ENCODE peak calls at places on chromosomes 5 and 9, in six cellular contexts. K is SK-N-SH, W is HepG2, A is RWPE1, H is body of pancreas, M is PC-3. O is an unnamed sample.

GRCh38 chr5:172801184-172801671 is 30.2 kb upstream of the DUSP1 start:
- DNase-seq in M (peak), A (peak), K (no peak), H (no peak), W (peak), O (peak)

GRCh38 chr9:137066096-137066861 is 4.1 kb downstream of the SAPCD2 start:
- DNase-seq in A (no peak), K (no peak), M (no peak), W (no peak), H (no peak), O (peak)

GRCh38 chr9:12699529-12699928 is 6.3 kb downstream of the TYRP1 start:
- DNase-seq in A (no peak), M (peak), W (no peak), K (no peak), H (no peak), O (no peak)

GRCh38 chr5:136058031-136058971 is 29.5 kb downstream of the TGFBI start:
- DNase-seq in M (peak), K (no peak), W (peak), H (peak), A (peak), O (peak)

GRCh38 chr5:136191304-136192014 is 1.5 kb downstream of the SMIM32 start:
- DNase-seq in W (no peak), M (no peak), A (peak), K (peak), H (no peak), O (peak)

GRCh38 chr9:71744754-71745521 is 23.4 kb downstream of the CEMIP2 start:
- DNase-seq in M (no peak), A (no peak), H (no peak), W (no peak), K (no peak), O (no peak)

GRCh38 chr9:28801144-28801799 is 1228.0 kb upstream of the C9orf72 start:
- DNase-seq in A (peak), M (peak), W (no peak), K (no peak), H (no peak), O (no peak)

GRCh38 chr5:52449506-52449905 is 338.2 kb upstream of the ITGA1 start:
- DNase-seq in M (no peak), K (no peak), A (no peak), W (no peak), H (no peak), O (no peak)

GRCh38 chr5:169350759-169351240 is 49.9 kb upstream of the SLIT3 start:
- DNase-seq in W (no peak), H (no peak), K (peak), A (peak), M (peak), O (peak)

GRCh38 chr5:53890490-53890889 is 330.1 kb downstream of the NDUFS4 start:
- DNase-seq in M (no peak), K (no peak), W (no peak), A (no peak), H (no peak), O (no peak)

GRCh38 chr9:36665921-36666429 is 93.3 kb downstream of the MELK start:
- DNase-seq in M (no peak), W (no peak), H (no peak), A (no peak), K (no peak), O (no peak)

GRCh38 chr5:99334936-99335335 is 406.1 kb upstream of the CHD1 start:
- DNase-seq in H (no peak), W (no peak), K (no peak), M (no peak), A (no peak), O (no peak)

GRCh38 chr5:154573011-154573410 is 95.0 kb upstream of the HAND1 start:
- DNase-seq in W (no peak), M (no peak), H (no peak), K (no peak), A (no peak), O (no peak)

GRCh38 chr9:125747053-125747764 is at the start of gene PBX3:
- DNase-seq in H (peak), W (no peak), M (peak), A (peak), K (peak), O (peak)

GRCh38 chr9:113649054-113649453 is 185.5 kb downstream of the RGS3 start:
- DNase-seq in K (peak), W (no peak), M (no peak), H (peak), A (no peak), O (peak)

GRCh38 chr9:90842984-90843383 is 41.4 kb downstream of the SYK start:
- DNase-seq in M (no peak), K (no peak), H (no peak), A (no peak), W (no peak), O (no peak)

GRCh38 chr5:95543017-95543705 is 11.6 kb downstream of the SKIC3 start:
- DNase-seq in K (no peak), M (no peak), W (no peak), A (no peak), H (no peak), O (no peak)

GRCh38 chr9:12785251-12785880 is 10.5 kb downstream of the LURAP1L start:
- DNase-seq in W (no peak), A (no peak), K (no peak), M (peak), H (peak), O (no peak)

GRCh38 chr9:89295400-89295799 is 15.6 kb upstream of the CKS2 start:
- DNase-seq in K (no peak), W (no peak), H (no peak), A (no peak), M (no peak), O (no peak)

GRCh38 chr5:35242695-35243258 is 12.5 kb upstream of the PRLR start:
- DNase-seq in H (no peak), K (no peak), A (no peak), W (no peak), M (no peak), O (peak)

GRCh38 chr9:36064448-36065037 is 27.8 kb downstream of the RECK start:
- DNase-seq in H (no peak), M (no peak), W (no peak), K (no peak), A (no peak), O (peak)

GRCh38 chr5:15695171-15695676 is 195.2 kb downstream of the FBXL7 start:
- DNase-seq in M (no peak), W (no peak), H (no peak), K (no peak), A (no peak), O (peak)

GRCh38 chr9:91740713-91741112 is 209.3 kb downstream of the ROR2 start:
- DNase-seq in W (no peak), A (no peak), H (no peak), M (peak), K (no peak), O (peak)

GRCh38 chr5:145157841-145158240 is 677.3 kb downstream of the PRELID2 start:
- DNase-seq in W (no peak), H (no peak), M (no peak), K (no peak), A (no peak), O (no peak)

GRCh38 chr9:115133649-115134048 is 15.7 kb upstream of the TNC start:
- DNase-seq in W (no peak), M (no peak), H (no peak), K (no peak), A (no peak), O (peak)

GRCh38 chr9:125437771-125438221 is 176.2 kb downstream of the GAPVD1 start:
- DNase-seq in A (no peak), W (no peak), H (no peak), K (no peak), M (no peak), O (peak)

GRCh38 chr5:74885170-74885569 is 19.0 kb upstream of the FAM169A start:
- DNase-seq in A (no peak), H (no peak), K (no peak), W (peak), M (no peak), O (no peak)

GRCh38 chr5:537098-537497 is 12.8 kb upstream of the SLC9A3 start:
- DNase-seq in W (no peak), M (no peak), A (no peak), H (no peak), K (no peak), O (no peak)

GRCh38 chr9:136693490-136694162 is 6.4 kb upstream of the AGPAT2 start:
- DNase-seq in H (peak), K (no peak), W (peak), M (peak), A (peak), O (no peak)

GRCh38 chr9:7782390-7783120 is 17.0 kb downstream of the DMAC1 start:
- DNase-seq in H (no peak), A (no peak), W (no peak), M (no peak), K (no peak), O (no peak)

GRCh38 chr5:27532305-27532704 is 493.9 kb upstream of the CDH9 start:
- DNase-seq in H (no peak), W (no peak), M (no peak), A (no peak), K (no peak), O (no peak)

GRCh38 chr9:70924905-70925547 is 196.4 kb downstream of the TRPM3 start:
- DNase-seq in A (peak), M (peak), H (peak), W (peak), K (peak), O (peak)

GRCh38 chr9:93576296-93577044 is at the start of gene PHF2:
- DNase-seq in M (no peak), K (peak), W (no peak), H (no peak), A (peak), O (peak)

GRCh38 chr9:93575706-93576295 is 583 bp upstream of the PHF2 start:
- DNase-seq in W (no peak), A (peak), H (peak), K (peak), M (no peak), O (peak)

GRCh38 chr9:93578844-93579243 is 2.5 kb downstream of the PHF2 start:
- DNase-seq in H (no peak), K (no peak), A (no peak), M (no peak), W (no peak), O (no peak)

GRCh38 chr9:93577940-93578682 is 1.7 kb downstream of the PHF2 start:
- DNase-seq in H (no peak), K (no peak), M (no peak), A (no peak), W (no peak), O (peak)

GRCh38 chr9:93577045-93577939 is 908 bp downstream of the PHF2 start:
- DNase-seq in M (peak), K (peak), A (peak), H (no peak), W (no peak), O (peak)
- H3K27ac ChIP-seq in M (no peak), K (no peak), A (peak), H (peak), W (no peak), O (no peak)

GRCh38 chr9:132733133-132733815 is 63.0 kb downstream of the GTF3C4 start:
- DNase-seq in H (no peak), W (no peak), A (no peak), K (no peak), M (no peak), O (no peak)
- H3K27ac ChIP-seq in H (no peak), W (no peak), A (no peak), K (no peak), M (no peak), O (no peak)

GRCh38 chr5:82918311-82919031 is 158.7 kb downstream of the TMEM167A start:
- DNase-seq in A (no peak), M (no peak), K (no peak), H (no peak), W (no peak), O (peak)

GRCh38 chr5:82917584-82917983 is 159.6 kb downstream of the TMEM167A start:
- DNase-seq in H (no peak), A (no peak), K (no peak), W (no peak), M (no peak), O (no peak)

GRCh38 chr5:82924241-82924989 is 152.8 kb downstream of the TMEM167A start:
- DNase-seq in A (no peak), M (peak), K (no peak), W (peak), H (no peak), O (peak)

GRCh38 chr5:82924990-82925385 is 152.2 kb downstream of the TMEM167A start:
- DNase-seq in M (peak), A (no peak), K (no peak), W (no peak), H (no peak), O (peak)

DNA sequence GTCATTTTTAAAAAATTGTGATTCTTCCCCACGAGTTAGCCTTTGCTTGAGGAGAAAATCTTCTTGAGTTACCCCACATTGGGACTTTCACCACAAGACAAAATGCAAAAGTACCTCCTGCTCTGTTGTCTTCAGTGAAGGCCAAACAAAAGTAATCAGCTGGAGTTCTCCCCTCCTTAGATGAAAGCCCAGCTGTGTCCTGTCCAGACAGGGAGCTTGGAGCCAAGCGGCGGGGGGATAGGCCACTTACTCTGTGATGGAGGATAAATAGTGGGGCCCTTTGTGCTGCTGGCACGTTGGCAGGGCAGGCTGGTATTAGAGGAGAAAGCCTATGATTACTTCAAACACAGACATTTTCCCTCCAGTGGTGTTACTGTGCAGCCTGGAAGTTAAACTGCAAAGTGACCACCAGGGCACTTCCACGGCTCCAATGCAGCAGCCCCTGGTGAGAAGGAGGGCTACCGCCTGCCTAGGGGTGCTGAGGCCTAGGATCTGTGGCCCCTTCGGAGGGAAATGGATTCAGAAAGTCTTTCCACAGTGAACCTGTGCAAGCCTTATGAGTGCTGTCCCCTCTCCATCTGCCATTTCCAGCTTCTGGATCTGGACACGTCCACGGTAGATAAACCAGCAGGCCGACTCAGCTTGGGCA is 155.0 kb downstream of the TMEM167A start:
- DNase-seq in K (no peak), A (no peak), W (no peak), H (no peak), M (no peak), O (no peak)
- H3K27ac ChIP-seq in K (no peak), A (no peak), W (no peak), H (no peak), M (no peak), O (no peak)

GRCh38 chr9:129437626-129438323 is 183.1 kb downstream of the C9orf50 start:
- DNase-seq in A (no peak), M (no peak), W (no peak), K (peak), H (peak), O (no peak)
- H3K27ac ChIP-seq in A (no peak), M (no peak), W (no peak), K (peak), H (no peak), O (no peak)

DNA sequence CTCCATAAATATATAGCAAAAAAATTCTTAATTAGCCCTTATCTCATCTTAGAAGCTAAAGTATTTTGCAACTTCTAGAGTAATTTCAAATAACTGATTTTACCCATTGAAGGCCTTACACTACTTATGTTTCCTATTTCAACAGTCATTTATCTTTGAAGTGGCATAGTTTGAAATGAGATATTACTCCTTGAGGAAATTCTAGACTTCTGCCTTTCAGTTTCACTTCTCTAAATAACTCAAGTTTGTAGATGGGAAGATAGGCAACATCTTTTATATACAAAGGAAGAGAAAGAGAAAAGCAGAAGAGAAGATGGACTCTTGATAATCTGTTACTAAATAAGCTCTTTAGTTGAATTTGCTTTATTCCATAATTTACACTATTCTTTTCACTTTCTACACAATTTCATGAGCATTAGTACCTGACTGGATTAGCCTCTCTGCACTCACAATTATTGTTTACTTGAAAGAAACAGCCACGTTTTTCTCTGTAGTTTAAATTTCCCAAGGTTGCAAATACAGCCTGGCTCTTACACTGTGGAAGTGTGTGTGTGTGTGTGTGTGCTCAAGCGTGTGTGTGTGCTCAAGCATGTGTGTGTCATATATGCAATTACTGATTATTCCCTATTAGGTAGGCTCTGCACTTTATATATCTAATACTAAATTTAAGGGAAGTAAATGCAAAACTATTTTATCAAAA is 60.6 kb upstream of the EMB start:
- DNase-seq in K (no peak), M (no peak), A (no peak), W (no peak), H (no peak), O (no peak)
- H3K27ac ChIP-seq in K (no peak), M (no peak), A (no peak), W (no peak), H (no peak), O (no peak)

DNA sequence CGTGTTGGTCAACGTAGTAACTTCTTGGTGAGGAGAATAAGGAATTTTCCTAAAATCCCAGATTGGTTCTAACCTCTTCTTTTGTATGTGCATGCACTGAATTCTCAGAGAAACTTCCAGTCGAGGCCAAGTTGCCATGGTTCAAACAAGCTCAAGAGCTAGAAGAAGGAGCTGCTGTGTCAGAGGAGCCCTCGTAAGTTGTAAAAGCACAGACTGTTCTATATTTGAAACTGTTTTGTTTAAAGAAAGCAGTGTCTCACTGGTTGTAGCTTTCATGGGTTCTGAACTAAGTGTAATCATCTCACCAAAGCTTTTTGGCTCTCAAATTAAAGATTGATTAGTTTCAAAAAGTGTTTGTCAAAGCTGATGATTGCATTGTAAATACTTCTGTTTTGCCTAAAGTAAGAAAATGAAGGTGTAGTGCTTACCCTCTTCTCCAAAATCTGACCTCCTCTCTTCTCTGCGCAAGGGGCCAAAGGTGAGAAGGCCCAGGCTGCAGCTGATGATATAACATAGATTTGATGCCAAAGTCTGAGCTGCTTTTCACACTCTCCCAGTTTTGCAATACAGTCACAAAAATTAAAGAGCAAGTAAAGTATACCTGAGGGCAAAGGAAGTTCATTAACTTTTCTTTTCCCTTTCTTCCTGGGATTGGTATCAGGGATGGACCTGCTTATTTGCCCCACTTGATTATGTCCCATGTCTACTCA is 210.8 kb downstream of the ADAMTSL1 start:
- DNase-seq in M (no peak), K (no peak), A (no peak), H (no peak), W (no peak), O (no peak)
- H3K27ac ChIP-seq in M (no peak), K (no peak), A (no peak), H (no peak), W (no peak), O (no peak)

GRCh38 chr9:99018653-99019052 is 74.9 kb downstream of the COL15A1 start:
- DNase-seq in M (no peak), H (no peak), K (no peak), W (no peak), A (no peak), O (no peak)
- H3K27ac ChIP-seq in M (peak), H (no peak), K (no peak), W (no peak), A (no peak), O (peak)

GRCh38 chr5:59358005-59358404 is 535.5 kb downstream of the PDE4D start:
- DNase-seq in K (no peak), H (no peak), W (no peak), A (no peak), M (no peak), O (no peak)

GRCh38 chr5:59360130-59360555 is 533.4 kb downstream of the PDE4D start:
- DNase-seq in K (no peak), M (no peak), A (no peak), H (no peak), W (no peak), O (no peak)

GRCh38 chr5:59356813-59357381 is 536.6 kb downstream of the PDE4D start:
- DNase-seq in A (no peak), W (no peak), M (no peak), H (no peak), K (no peak), O (no peak)

GRCh38 chr5:59357421-59357977 is 536.0 kb downstream of the PDE4D start:
- DNase-seq in M (no peak), K (no peak), W (no peak), H (no peak), A (no peak), O (peak)

GRCh38 chr5:59358497-59358896 is 535.0 kb downstream of the PDE4D start:
- DNase-seq in H (no peak), A (no peak), M (no peak), W (no peak), K (peak), O (no peak)
- H3K27ac ChIP-seq in H (no peak), A (no peak), M (no peak), W (no peak), K (peak), O (no peak)

GRCh38 chr5:3598236-3598635 is 2.6 kb downstream of the IRX1 start:
- DNase-seq in W (no peak), A (no peak), K (no peak), M (no peak), H (no peak), O (no peak)

GRCh38 chr5:3598725-3599282 is 3.2 kb downstream of the IRX1 start:
- DNase-seq in M (no peak), H (no peak), W (no peak), K (peak), A (no peak), O (no peak)

GRCh38 chr5:3600106-3600997 is 4.7 kb downstream of the IRX1 start:
- DNase-seq in H (no peak), M (no peak), K (peak), W (no peak), A (no peak), O (no peak)

GRCh38 chr5:3601060-3601710 is 5.6 kb downstream of the IRX1 start:
- DNase-seq in W (no peak), M (no peak), H (no peak), K (no peak), A (no peak), O (no peak)

GRCh38 chr5:3599283-3600105 is 3.9 kb downstream of the IRX1 start:
- DNase-seq in W (no peak), A (no peak), H (no peak), M (no peak), K (peak), O (peak)
- H3K27ac ChIP-seq in W (no peak), A (no peak), H (no peak), M (no peak), K (no peak), O (no peak)

O was measured in osteoblast.